ENCODE peak calls at places on chromosomes 1 and 21, in five cellular contexts. P is HepG2, Y is A549, A is K562, K is GM12878. E is an unnamed sample.

GRCh38 chr1:116377564-116378529 is 4.8 kb downstream of the ATP1A1 start:
- DNase-seq in P (peak; percentile 79), Y (no peak), A (no peak), K (peak; percentile 96), E (peak; percentile 38)

GRCh38 chr21:43291347-43291950 is 122.6 kb downstream of the CRYAA start:
- DNase-seq in P (no peak), Y (no peak), A (no peak), K (no peak), E (no peak)

GRCh38 chr1:54851928-54852524 is 35.0 kb downstream of the DHCR24 start:
- DNase-seq in P (no peak), Y (no peak), A (no peak), K (no peak), E (no peak)

GRCh38 chr1:114369930-114370329 is 141.1 kb downstream of the TRIM33 start:
- DNase-seq in P (no peak), Y (no peak), A (no peak), K (no peak), E (no peak)

GRCh38 chr1:162944974-162945639 is 84.1 kb upstream of the CCDC190 start:
- DNase-seq in P (no peak), Y (no peak), A (no peak), K (no peak), E (peak; percentile 27)

GRCh38 chr1:117605164-117605810 is 561 bp upstream of the TENT5C start:
- DNase-seq in P (peak; percentile 5), Y (no peak), A (no peak), K (no peak), E (peak; percentile 45)

GRCh38 chr1:36224537-36225297 is 474 bp downstream of the THRAP3 start:
- DNase-seq in P (peak; percentile 89), Y (peak; percentile 92), A (no peak), K (no peak), E (peak; percentile 84)

GRCh38 chr1:39297534-39297933 is 93.0 kb downstream of the MACF1 start:
- DNase-seq in P (no peak), Y (no peak), A (no peak), K (no peak), E (no peak)

GRCh38 chr1:175128523-175128922 is 60.9 kb downstream of the TNN start:
- DNase-seq in P (no peak), Y (no peak), A (no peak), K (no peak), E (no peak)

GRCh38 chr1:21149430-21149861 is 27.3 kb downstream of the EIF4G3 start:
- DNase-seq in P (no peak), Y (peak; percentile 48), A (no peak), K (no peak), E (peak; percentile 34)

GRCh38 chr1:234342749-234343148 is 30.5 kb upstream of the COA6 start:
- DNase-seq in P (no peak), Y (no peak), A (no peak), K (no peak), E (no peak)

GRCh38 chr1:45172015-45172414 is 34.4 kb downstream of the ZSWIM5 start:
- DNase-seq in P (peak; percentile 94), Y (peak; percentile 12), A (no peak), K (no peak), E (no peak)

GRCh38 chr1:66253330-66253921 is 280.5 kb upstream of the SGIP1 start:
- DNase-seq in P (peak; percentile 26), Y (peak; percentile 55), A (no peak), K (peak; percentile 55), E (peak; percentile 50)

GRCh38 chr1:31744165-31744888 is 19.8 kb downstream of the ADGRB2 start:
- DNase-seq in P (no peak), Y (no peak), A (no peak), K (no peak), E (no peak)

GRCh38 chr1:178541829-178542553 is 29.1 kb downstream of the TEX35 start:
- DNase-seq in P (peak; percentile 88), Y (peak; percentile 58), A (peak; percentile 58), K (no peak), E (peak; percentile 82)

GRCh38 chr1:242847390-242847993 is 323.0 kb upstream of the PLD5 start:
- DNase-seq in P (no peak), Y (no peak), A (no peak), K (no peak), E (no peak)

GRCh38 chr1:33342041-33342723 is 21.3 kb upstream of the A3GALT2 start:
- DNase-seq in P (peak; percentile 97), Y (peak; percentile 56), A (no peak), K (peak; percentile 33), E (no peak)

GRCh38 chr1:46532498-46533178 is 18.8 kb downstream of the KNCN start:
- DNase-seq in P (no peak), Y (peak; percentile 72), A (peak; percentile 93), K (no peak), E (peak; percentile 95)

GRCh38 chr1:155117610-155118009 is 10.1 kb upstream of the EFNA1 start:
- DNase-seq in P (no peak), Y (no peak), A (no peak), K (no peak), E (no peak)

GRCh38 chr1:115130786-115131185 is 41.5 kb upstream of the TSPAN2 start:
- DNase-seq in P (no peak), Y (no peak), A (no peak), K (no peak), E (no peak)

GRCh38 chr21:42929969-42930368 is 4.5 kb upstream of the ERVH48-1 start:
- DNase-seq in P (no peak), Y (no peak), A (no peak), K (no peak), E (no peak)

GRCh38 chr1:98920441-98921110 is 84.1 kb downstream of the PLPPR5 start:
- DNase-seq in P (no peak), Y (no peak), A (no peak), K (no peak), E (no peak)

GRCh38 chr1:214537219-214537618 is 14.2 kb downstream of the PTPN14 start:
- DNase-seq in P (no peak), Y (no peak), A (no peak), K (no peak), E (no peak)

GRCh38 chr1:1332774-1333480 is 1.8 kb downstream of the TAS1R3 start:
- DNase-seq in P (no peak), Y (no peak), A (no peak), K (no peak), E (no peak)

GRCh38 chr21:21103692-21104091 is 105.5 kb downstream of the NCAM2 start:
- DNase-seq in P (no peak), Y (no peak), A (no peak), K (no peak), E (no peak)

GRCh38 chr1:45953934-45954333 is 150.5 kb downstream of the MAST2 start:
- DNase-seq in P (no peak), Y (no peak), A (no peak), K (no peak), E (no peak)

GRCh38 chr1:117268926-117269378 is 58.2 kb upstream of the VTCN1 start:
- DNase-seq in P (no peak), Y (no peak), A (no peak), K (no peak), E (peak; percentile 10)

GRCh38 chr1:76198452-76198851 is 123.9 kb downstream of the ST6GALNAC3 start:
- DNase-seq in P (no peak), Y (no peak), A (no peak), K (no peak), E (no peak)

GRCh38 chr1:118184737-118185082 is 318 bp downstream of the SPAG17 start:
- DNase-seq in P (no peak), Y (no peak), A (peak; percentile 26), K (no peak), E (no peak)

GRCh38 chr1:3378411-3379208 is 75.9 kb upstream of the ARHGEF16 start:
- DNase-seq in P (no peak), Y (no peak), A (no peak), K (no peak), E (no peak)
- TF ChIP-seq SMC3 in P (no peak), Y (no peak), A (no peak), K (no peak), E (no peak)

DNA sequence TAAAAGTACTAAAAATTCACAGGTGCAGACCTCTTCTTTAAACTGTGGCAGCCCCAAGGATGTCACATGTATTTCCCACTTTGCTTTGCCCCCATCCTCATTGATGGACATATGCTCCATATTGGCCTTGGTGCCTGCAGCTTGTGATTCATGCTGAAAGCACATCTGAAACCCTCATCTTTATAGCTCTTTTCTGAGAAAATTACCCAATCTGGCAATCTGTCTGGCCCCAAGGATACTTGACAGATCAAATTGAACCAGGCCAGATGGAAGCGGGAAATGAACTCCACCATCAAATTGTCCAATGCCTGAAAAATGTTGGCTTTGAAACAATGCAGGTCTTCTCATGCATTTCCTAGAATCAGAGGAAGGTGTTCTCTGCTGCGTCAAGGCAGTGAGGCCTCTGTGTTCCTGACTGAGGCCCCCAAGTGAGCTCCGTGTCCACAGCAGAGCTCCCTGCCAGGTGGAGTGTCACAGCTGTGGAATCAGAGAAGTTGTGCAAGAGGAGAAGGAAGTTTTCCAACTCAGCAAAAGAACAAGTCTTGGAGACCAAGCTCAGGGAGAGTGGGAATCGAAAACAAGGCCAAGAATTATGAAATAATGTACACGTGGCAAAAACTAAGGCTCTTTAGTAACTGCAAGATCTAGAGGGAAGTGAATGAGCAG is 323.7 kb downstream of the PLPP3 start:
- DNase-seq in P (no peak), Y (no peak), A (no peak), K (no peak), E (no peak)
- TF ChIP-seq EP300 in P (no peak), Y (no peak), A (no peak), K (no peak), E (no peak)

GRCh38 chr1:151536499-151536898 is 3.6 kb upstream of the TUFT1 start:
- DNase-seq in P (no peak), Y (no peak), A (no peak), K (no peak), E (no peak)

GRCh38 chr1:151540982-151541377 is 871 bp downstream of the TUFT1 start:
- DNase-seq in P (no peak), Y (peak; percentile 37), A (no peak), K (no peak), E (peak; percentile 63)

GRCh38 chr1:151540021-151540981 is at the start of gene TUFT1:
- DNase-seq in P (peak; percentile 90), Y (peak; percentile 82), A (peak; percentile 97), K (peak; percentile 38), E (peak; percentile 94)

GRCh38 chr1:151537112-151537511 is 3.0 kb upstream of the TUFT1 start:
- DNase-seq in P (no peak), Y (peak; percentile 71), A (no peak), K (no peak), E (no peak)

DNA sequence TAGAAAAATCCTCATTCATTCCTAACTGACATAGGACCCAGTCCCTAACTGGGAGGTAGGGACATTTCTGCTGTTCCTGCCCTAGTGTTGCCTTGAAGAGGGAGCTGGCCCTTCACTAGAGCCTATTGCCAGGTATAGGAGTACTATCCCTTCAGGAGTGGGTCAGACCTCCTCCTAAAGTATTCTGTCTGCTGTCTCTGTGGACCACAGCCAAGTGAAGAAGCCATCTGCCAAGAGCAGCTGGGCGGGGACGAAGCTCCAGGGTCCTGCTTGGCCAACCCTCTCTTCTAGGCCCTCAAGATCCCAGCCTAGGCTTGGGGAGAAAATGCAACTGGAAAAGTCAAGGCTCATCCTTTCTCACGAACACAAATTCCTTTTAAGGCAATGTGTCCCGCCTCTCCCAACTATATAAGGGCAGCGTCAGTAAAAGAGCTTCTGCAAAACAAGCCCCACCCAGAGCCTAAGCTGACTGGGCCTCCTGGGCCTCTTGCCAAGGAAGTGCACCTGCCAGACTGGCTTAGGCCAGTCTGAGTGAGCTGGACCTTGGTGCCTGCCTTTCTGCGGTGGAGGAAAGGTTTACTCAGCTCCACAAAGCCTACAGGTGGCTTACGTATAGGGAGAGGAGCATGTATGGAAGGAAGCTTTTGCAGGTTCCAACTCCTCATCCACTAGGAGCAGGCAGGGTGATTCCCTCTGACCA is 638 bp upstream of the TUFT1 start:
- DNase-seq in P (peak; percentile 83), Y (peak; percentile 57), A (peak; percentile 66), K (peak; percentile 26), E (no peak)
- TF ChIP-seq CHD2 in P (no peak), Y (no peak), A (no peak), K (no peak), E (no peak)

GRCh38 chr1:22490309-22490708 is 38.7 kb downstream of the ZBTB40 start:
- DNase-seq in P (no peak), Y (no peak), A (no peak), K (no peak), E (no peak)
- TF ChIP-seq SMC3 in P (no peak), Y (no peak), A (no peak), K (no peak), E (no peak)

E was measured in SK-N-SH.